ENCODE peak calls at places on chromosomes 5 and 9, in eight cellular contexts. One of them, this sample, is unnamed.

GRCh38 chr5:150562832-150563231 is 54.9 kb downstream of the NDST1 start:
- DNase-seq in Caki2: peak; percentile 50
- DNase-seq in RWPE1: peak; percentile 64
- DNase-seq in pancreas: no peak
- DNase-seq in A172: peak; percentile 64
- DNase-seq in NCI-H1417: peak; percentile 1
- DNase-seq in frontal cortex: no peak
- DNase-seq in HuH-7: no peak
- DNase-seq in this sample: no peak

GRCh38 chr5:118637947-118638670 is 350.2 kb downstream of the DTWD2 start:
- DNase-seq in HuH-7: no peak
- DNase-seq in NCI-H1417: no peak
- DNase-seq in Caki2: no peak
- DNase-seq in A172: no peak
- DNase-seq in pancreas: no peak
- DNase-seq in RWPE1: no peak
- DNase-seq in frontal cortex: no peak
- DNase-seq in this sample: no peak

GRCh38 chr9:99259231-99259918 is 37.3 kb downstream of the SEC61B start:
- DNase-seq in Caki2: no peak
- DNase-seq in pancreas: peak; percentile 89
- DNase-seq in frontal cortex: peak; percentile 67
- DNase-seq in NCI-H1417: peak; percentile 45
- DNase-seq in RWPE1: no peak
- DNase-seq in A172: peak; percentile 19
- DNase-seq in HuH-7: no peak
- DNase-seq in this sample: no peak

GRCh38 chr5:107436276-107436675 is 234.5 kb downstream of the EFNA5 start:
- DNase-seq in pancreas: no peak
- DNase-seq in A172: no peak
- DNase-seq in Caki2: no peak
- DNase-seq in frontal cortex: no peak
- DNase-seq in HuH-7: no peak
- DNase-seq in RWPE1: no peak
- DNase-seq in NCI-H1417: no peak
- DNase-seq in this sample: no peak

GRCh38 chr5:65190328-65191053 is 291.2 kb downstream of the ADAMTS6 start:
- DNase-seq in frontal cortex: no peak
- DNase-seq in RWPE1: peak; percentile 38
- DNase-seq in NCI-H1417: no peak
- DNase-seq in A172: peak; percentile 90
- DNase-seq in pancreas: no peak
- DNase-seq in HuH-7: no peak
- DNase-seq in Caki2: no peak
- DNase-seq in this sample: no peak

GRCh38 chr9:116437411-116438370 is 249.4 kb upstream of the TRIM32 start:
- DNase-seq in frontal cortex: no peak
- DNase-seq in Caki2: no peak
- DNase-seq in HuH-7: no peak
- DNase-seq in pancreas: no peak
- DNase-seq in NCI-H1417: no peak
- DNase-seq in A172: peak; percentile 93
- DNase-seq in RWPE1: no peak
- DNase-seq in this sample: no peak

GRCh38 chr5:39757121-39757520 is 332.3 kb upstream of the DAB2 start:
- DNase-seq in HuH-7: no peak
- DNase-seq in A172: peak; percentile 87
- DNase-seq in pancreas: no peak
- DNase-seq in Caki2: peak; percentile 10
- DNase-seq in NCI-H1417: no peak
- DNase-seq in frontal cortex: no peak
- DNase-seq in RWPE1: no peak
- DNase-seq in this sample: no peak

GRCh38 chr5:172415615-172416275 is 38.6 kb downstream of the SH3PXD2B start:
- DNase-seq in NCI-H1417: no peak
- DNase-seq in RWPE1: no peak
- DNase-seq in frontal cortex: no peak
- DNase-seq in Caki2: no peak
- DNase-seq in HuH-7: no peak
- DNase-seq in pancreas: no peak
- DNase-seq in A172: no peak
- DNase-seq in this sample: no peak

GRCh38 chr5:166488560-166488959 is 1802.9 kb upstream of the WWC1 start:
- DNase-seq in NCI-H1417: no peak
- DNase-seq in HuH-7: no peak
- DNase-seq in pancreas: no peak
- DNase-seq in Caki2: no peak
- DNase-seq in frontal cortex: no peak
- DNase-seq in RWPE1: no peak
- DNase-seq in A172: no peak
- DNase-seq in this sample: no peak

GRCh38 chr9:135502168-135502872 is 1.8 kb downstream of the MRPS2 start:
- DNase-seq in Caki2: no peak
- DNase-seq in A172: no peak
- DNase-seq in pancreas: peak; percentile 25
- DNase-seq in HuH-7: no peak
- DNase-seq in NCI-H1417: no peak
- DNase-seq in frontal cortex: no peak
- DNase-seq in RWPE1: no peak
- DNase-seq in this sample: no peak

GRCh38 chr9:124282442-124283231 is 24.9 kb downstream of the NEK6 start:
- DNase-seq in pancreas: no peak
- DNase-seq in HuH-7: no peak
- DNase-seq in frontal cortex: no peak
- DNase-seq in Caki2: peak; percentile 40
- DNase-seq in RWPE1: no peak
- DNase-seq in A172: peak; percentile 82
- DNase-seq in NCI-H1417: no peak
- DNase-seq in this sample: no peak

GRCh38 chr9:121890746-121891145 is 202.4 kb downstream of the TTLL11 start:
- DNase-seq in pancreas: no peak
- DNase-seq in Caki2: no peak
- DNase-seq in NCI-H1417: no peak
- DNase-seq in frontal cortex: no peak
- DNase-seq in RWPE1: no peak
- DNase-seq in HuH-7: no peak
- DNase-seq in A172: no peak
- DNase-seq in this sample: no peak

GRCh38 chr5:111655169-111655924 is 101.6 kb downstream of the NREP start:
- DNase-seq in frontal cortex: no peak
- DNase-seq in RWPE1: peak; percentile 10
- DNase-seq in HuH-7: no peak
- DNase-seq in A172: no peak
- DNase-seq in Caki2: peak; percentile 3
- DNase-seq in NCI-H1417: no peak
- DNase-seq in pancreas: no peak
- DNase-seq in this sample: no peak

GRCh38 chr5:166370928-166371690 is 1920.3 kb upstream of the WWC1 start:
- DNase-seq in frontal cortex: no peak
- DNase-seq in pancreas: no peak
- DNase-seq in NCI-H1417: no peak
- DNase-seq in HuH-7: no peak
- DNase-seq in RWPE1: peak; percentile 9
- DNase-seq in A172: peak; percentile 39
- DNase-seq in Caki2: peak; percentile 14
- DNase-seq in this sample: no peak

GRCh38 chr5:157463621-157464407 is 3.8 kb downstream of the NIPAL4 start:
- DNase-seq in NCI-H1417: no peak
- DNase-seq in Caki2: peak; percentile 60
- DNase-seq in A172: peak; percentile 64
- DNase-seq in pancreas: no peak
- DNase-seq in RWPE1: peak; percentile 42
- DNase-seq in HuH-7: no peak
- DNase-seq in frontal cortex: no peak
- DNase-seq in this sample: no peak

GRCh38 chr5:6359941-6360683 is 18.2 kb downstream of the MED10 start:
- DNase-seq in A172: peak; percentile 2
- DNase-seq in frontal cortex: no peak
- DNase-seq in NCI-H1417: peak; percentile 72
- DNase-seq in HuH-7: no peak
- DNase-seq in Caki2: no peak
- DNase-seq in RWPE1: no peak
- DNase-seq in pancreas: no peak
- DNase-seq in this sample: no peak

GRCh38 chr9:101674165-101674564 is 64.3 kb downstream of the GRIN3A start:
- DNase-seq in A172: no peak
- DNase-seq in frontal cortex: no peak
- DNase-seq in RWPE1: no peak
- DNase-seq in Caki2: no peak
- DNase-seq in NCI-H1417: no peak
- DNase-seq in pancreas: no peak
- DNase-seq in HuH-7: no peak
- DNase-seq in this sample: no peak

GRCh38 chr5:54551906-54552305 is 34.3 kb downstream of the SNX18 start:
- DNase-seq in Caki2: no peak
- DNase-seq in A172: no peak
- DNase-seq in RWPE1: no peak
- DNase-seq in frontal cortex: no peak
- DNase-seq in HuH-7: no peak
- DNase-seq in NCI-H1417: no peak
- DNase-seq in pancreas: no peak
- DNase-seq in this sample: no peak

GRCh38 chr5:65078331-65078730 is 309.6 kb downstream of the CWC27 start:
- DNase-seq in Caki2: no peak
- DNase-seq in RWPE1: no peak
- DNase-seq in NCI-H1417: no peak
- DNase-seq in frontal cortex: no peak
- DNase-seq in pancreas: no peak
- DNase-seq in HuH-7: no peak
- DNase-seq in A172: peak; percentile 27
- DNase-seq in this sample: no peak

GRCh38 chr9:113616716-113617496 is 153.4 kb downstream of the RGS3 start:
- DNase-seq in A172: no peak
- DNase-seq in NCI-H1417: no peak
- DNase-seq in HuH-7: no peak
- DNase-seq in Caki2: no peak
- DNase-seq in frontal cortex: no peak
- DNase-seq in pancreas: no peak
- DNase-seq in RWPE1: no peak
- DNase-seq in this sample: no peak

GRCh38 chr9:89844075-89844474 is 239.3 kb downstream of the GADD45G start:
- DNase-seq in Caki2: no peak
- DNase-seq in frontal cortex: no peak
- DNase-seq in HuH-7: no peak
- DNase-seq in NCI-H1417: no peak
- DNase-seq in pancreas: no peak
- DNase-seq in RWPE1: no peak
- DNase-seq in A172: no peak
- DNase-seq in this sample: no peak

GRCh38 chr9:74556685-74557084 is 59.5 kb downstream of the RORB start:
- DNase-seq in Caki2: no peak
- DNase-seq in frontal cortex: no peak
- DNase-seq in RWPE1: no peak
- DNase-seq in NCI-H1417: no peak
- DNase-seq in A172: no peak
- DNase-seq in HuH-7: no peak
- DNase-seq in pancreas: no peak
- DNase-seq in this sample: no peak

GRCh38 chr5:121698690-121699089 is 153.0 kb upstream of the FTMT start:
- DNase-seq in A172: no peak
- DNase-seq in Caki2: no peak
- DNase-seq in frontal cortex: no peak
- DNase-seq in RWPE1: no peak
- DNase-seq in NCI-H1417: no peak
- DNase-seq in HuH-7: no peak
- DNase-seq in pancreas: no peak
- DNase-seq in this sample: no peak

GRCh38 chr5:127028822-127029457 is 1.4 kb downstream of the MARCHF3 start:
- DNase-seq in pancreas: no peak
- DNase-seq in frontal cortex: no peak
- DNase-seq in Caki2: no peak
- DNase-seq in A172: no peak
- DNase-seq in RWPE1: no peak
- DNase-seq in NCI-H1417: peak; percentile 42
- DNase-seq in HuH-7: peak; percentile 18
- DNase-seq in this sample: no peak

GRCh38 chr5:127343866-127344265 is 53.3 kb downstream of the MEGF10 start:
- DNase-seq in NCI-H1417: no peak
- DNase-seq in RWPE1: no peak
- DNase-seq in Caki2: no peak
- DNase-seq in A172: no peak
- DNase-seq in pancreas: no peak
- DNase-seq in frontal cortex: no peak
- DNase-seq in HuH-7: no peak
- DNase-seq in this sample: no peak

GRCh38 chr5:139272471-139273321 is 20.8 kb upstream of the MATR3 start:
- DNase-seq in RWPE1: peak; percentile 78
- DNase-seq in pancreas: no peak
- DNase-seq in HuH-7: no peak
- DNase-seq in frontal cortex: no peak
- DNase-seq in NCI-H1417: no peak
- DNase-seq in A172: peak; percentile 85
- DNase-seq in Caki2: peak; percentile 42
- DNase-seq in this sample: no peak